ENCODE peak calls at places on chromosome 5, in nine cellular contexts. One of them, this sample, is unnamed.

GRCh38 chr5:138668451-138668850 is 84.8 kb upstream of the CTNNA1 start:
- DNase-seq in breast epithelium: no peak
- DNase-seq in A549: no peak
- DNase-seq in Peyer's patch: peak
- DNase-seq in H1: no peak
- DNase-seq in heart left ventricle: peak
- DNase-seq in uterus: no peak
- DNase-seq in tibial nerve: no peak
- DNase-seq in transverse colon: no peak
- DNase-seq in this sample: no peak

GRCh38 chr5:178460598-178461425 is 129.4 kb downstream of the COL23A1 start:
- DNase-seq in breast epithelium: peak
- DNase-seq in A549: peak
- DNase-seq in Peyer's patch: peak
- DNase-seq in H1: peak
- DNase-seq in heart left ventricle: peak
- DNase-seq in uterus: peak
- DNase-seq in tibial nerve: peak
- DNase-seq in transverse colon: peak
- DNase-seq in this sample: no peak

GRCh38 chr5:156120777-156121176 is 206.2 kb upstream of the SGCD start:
- DNase-seq in breast epithelium: no peak
- DNase-seq in A549: peak
- DNase-seq in Peyer's patch: no peak
- DNase-seq in H1: no peak
- DNase-seq in heart left ventricle: no peak
- DNase-seq in uterus: no peak
- DNase-seq in tibial nerve: no peak
- DNase-seq in transverse colon: no peak
- DNase-seq in this sample: no peak

GRCh38 chr5:111655169-111655924 is 101.6 kb downstream of the NREP start:
- DNase-seq in breast epithelium: no peak
- DNase-seq in A549: no peak
- DNase-seq in Peyer's patch: no peak
- DNase-seq in H1: no peak
- DNase-seq in heart left ventricle: peak
- DNase-seq in uterus: no peak
- DNase-seq in tibial nerve: no peak
- DNase-seq in transverse colon: no peak
- DNase-seq in this sample: peak

GRCh38 chr5:173693670-173694069 is 77.2 kb upstream of the BOD1 start:
- DNase-seq in breast epithelium: no peak
- DNase-seq in A549: peak
- DNase-seq in Peyer's patch: peak
- DNase-seq in H1: no peak
- DNase-seq in heart left ventricle: no peak
- DNase-seq in uterus: no peak
- DNase-seq in tibial nerve: no peak
- DNase-seq in transverse colon: peak
- DNase-seq in this sample: no peak

GRCh38 chr5:126443374-126443851 is 20.2 kb downstream of the GRAMD2B start:
- DNase-seq in breast epithelium: no peak
- DNase-seq in A549: no peak
- DNase-seq in Peyer's patch: no peak
- DNase-seq in H1: no peak
- DNase-seq in heart left ventricle: no peak
- DNase-seq in uterus: no peak
- DNase-seq in tibial nerve: no peak
- DNase-seq in transverse colon: no peak
- DNase-seq in this sample: no peak

GRCh38 chr5:120527251-120527650 is 63.2 kb downstream of the PRR16 start:
- DNase-seq in breast epithelium: no peak
- DNase-seq in A549: no peak
- DNase-seq in Peyer's patch: no peak
- DNase-seq in H1: no peak
- DNase-seq in heart left ventricle: no peak
- DNase-seq in uterus: no peak
- DNase-seq in tibial nerve: no peak
- DNase-seq in transverse colon: no peak
- DNase-seq in this sample: no peak

GRCh38 chr5:178788381-178789085 is 58.1 kb upstream of the ZNF354A start:
- DNase-seq in breast epithelium: no peak
- DNase-seq in A549: no peak
- DNase-seq in Peyer's patch: no peak
- DNase-seq in H1: no peak
- DNase-seq in heart left ventricle: no peak
- DNase-seq in uterus: no peak
- DNase-seq in tibial nerve: no peak
- DNase-seq in transverse colon: no peak
- DNase-seq in this sample: no peak

GRCh38 chr5:51567636-51568035 is 184.4 kb downstream of the ISL1 start:
- DNase-seq in breast epithelium: no peak
- DNase-seq in A549: no peak
- DNase-seq in Peyer's patch: no peak
- DNase-seq in H1: no peak
- DNase-seq in heart left ventricle: no peak
- DNase-seq in uterus: no peak
- DNase-seq in tibial nerve: no peak
- DNase-seq in transverse colon: no peak
- DNase-seq in this sample: no peak

GRCh38 chr5:62030326-62030725 is 275.7 kb upstream of the KIF2A start:
- DNase-seq in breast epithelium: no peak
- DNase-seq in A549: no peak
- DNase-seq in Peyer's patch: no peak
- DNase-seq in H1: no peak
- DNase-seq in heart left ventricle: no peak
- DNase-seq in uterus: no peak
- DNase-seq in tibial nerve: no peak
- DNase-seq in transverse colon: no peak
- DNase-seq in this sample: no peak

GRCh38 chr5:148268556-148268955 is at the start of gene SPINK13:
- DNase-seq in breast epithelium: no peak
- DNase-seq in A549: peak
- DNase-seq in Peyer's patch: no peak
- DNase-seq in H1: no peak
- DNase-seq in heart left ventricle: no peak
- DNase-seq in uterus: no peak
- DNase-seq in tibial nerve: no peak
- DNase-seq in transverse colon: no peak
- DNase-seq in this sample: no peak

GRCh38 chr5:175285263-175285662 is 158.7 kb downstream of the DRD1 start:
- DNase-seq in breast epithelium: no peak
- DNase-seq in A549: no peak
- DNase-seq in Peyer's patch: no peak
- DNase-seq in H1: no peak
- DNase-seq in heart left ventricle: no peak
- DNase-seq in uterus: no peak
- DNase-seq in tibial nerve: no peak
- DNase-seq in transverse colon: no peak
- DNase-seq in this sample: no peak

GRCh38 chr5:61783481-61783880 is 451.4 kb downstream of the ZSWIM6 start:
- DNase-seq in breast epithelium: no peak
- DNase-seq in A549: no peak
- DNase-seq in Peyer's patch: no peak
- DNase-seq in H1: no peak
- DNase-seq in heart left ventricle: no peak
- DNase-seq in uterus: no peak
- DNase-seq in tibial nerve: no peak
- DNase-seq in transverse colon: no peak
- DNase-seq in this sample: no peak

GRCh38 chr5:123035950-123036390 is 555 bp downstream of the PPIC start:
- DNase-seq in breast epithelium: peak
- DNase-seq in A549: peak
- DNase-seq in Peyer's patch: peak
- DNase-seq in H1: peak
- DNase-seq in heart left ventricle: peak
- DNase-seq in uterus: peak
- DNase-seq in tibial nerve: no peak
- DNase-seq in transverse colon: peak
- DNase-seq in this sample: no peak

GRCh38 chr5:86918246-86918645 is 300.5 kb downstream of the COX7C start:
- DNase-seq in breast epithelium: no peak
- DNase-seq in A549: no peak
- DNase-seq in Peyer's patch: no peak
- DNase-seq in H1: no peak
- DNase-seq in heart left ventricle: no peak
- DNase-seq in uterus: no peak
- DNase-seq in tibial nerve: no peak
- DNase-seq in transverse colon: no peak
- DNase-seq in this sample: no peak

GRCh38 chr5:179805529-179806249 is 977 bp downstream of the MGAT4B start:
- DNase-seq in breast epithelium: no peak
- DNase-seq in A549: peak
- DNase-seq in Peyer's patch: no peak
- DNase-seq in H1: no peak
- DNase-seq in heart left ventricle: peak
- DNase-seq in uterus: no peak
- DNase-seq in tibial nerve: no peak
- DNase-seq in transverse colon: no peak
- DNase-seq in this sample: no peak

GRCh38 chr5:5183192-5183699 is 43.1 kb downstream of the ADAMTS16 start:
- DNase-seq in breast epithelium: no peak
- DNase-seq in A549: no peak
- DNase-seq in Peyer's patch: no peak
- DNase-seq in H1: peak
- DNase-seq in heart left ventricle: no peak
- DNase-seq in uterus: no peak
- DNase-seq in tibial nerve: no peak
- DNase-seq in transverse colon: no peak
- DNase-seq in this sample: peak

GRCh38 chr5:72096602-72097205 is 10.6 kb upstream of the MAP1B start:
- DNase-seq in breast epithelium: no peak
- DNase-seq in A549: no peak
- DNase-seq in Peyer's patch: no peak
- DNase-seq in H1: no peak
- DNase-seq in heart left ventricle: no peak
- DNase-seq in uterus: no peak
- DNase-seq in tibial nerve: no peak
- DNase-seq in transverse colon: no peak
- DNase-seq in this sample: no peak
- H3K27ac ChIP-seq in breast epithelium: no peak
- H3K27ac ChIP-seq in A549: peak
- H3K27ac ChIP-seq in Peyer's patch: no peak
- H3K27ac ChIP-seq in H1: no peak
- H3K27ac ChIP-seq in heart left ventricle: no peak
- H3K27ac ChIP-seq in uterus: no peak
- H3K27ac ChIP-seq in tibial nerve: no peak
- H3K27ac ChIP-seq in transverse colon: no peak
- H3K27ac ChIP-seq in this sample: no peak

DNA sequence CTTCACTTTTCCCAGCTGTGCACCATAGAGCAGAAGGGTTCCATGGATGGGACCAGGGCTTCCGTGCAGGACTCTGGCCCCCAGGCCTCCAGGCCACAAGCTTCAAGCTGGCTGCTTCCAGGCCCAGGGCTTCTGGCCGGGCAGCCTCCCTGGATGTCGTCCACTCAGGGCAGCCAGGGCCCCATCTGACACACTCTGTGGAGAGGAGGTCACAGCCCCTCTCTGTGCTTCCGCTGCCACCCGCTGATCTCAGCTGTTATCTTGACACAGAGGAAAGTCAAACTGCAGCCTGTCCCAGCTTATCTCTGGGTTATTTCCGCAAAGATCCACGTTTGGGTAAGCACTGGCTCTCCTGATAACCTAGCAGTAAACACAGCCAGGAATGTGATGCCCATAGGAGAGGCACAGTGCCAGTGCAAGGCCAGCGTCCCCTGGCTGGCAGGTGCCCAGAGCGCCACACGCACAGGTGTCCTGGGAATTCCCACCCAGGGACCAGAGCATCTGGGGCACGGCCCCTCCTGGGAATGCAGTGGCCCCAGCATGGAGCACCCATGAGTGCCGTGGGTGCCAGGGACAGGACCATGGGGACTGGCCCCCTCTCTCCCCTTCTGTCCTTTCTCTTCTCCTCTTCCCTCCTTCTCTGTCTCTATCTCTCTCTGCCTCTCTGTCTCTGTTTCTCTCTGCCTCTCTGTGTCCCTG is 15.6 kb upstream of the SLC6A19 start:
- DNase-seq in breast epithelium: no peak
- DNase-seq in A549: no peak
- DNase-seq in Peyer's patch: peak
- DNase-seq in H1: no peak
- DNase-seq in heart left ventricle: no peak
- DNase-seq in uterus: peak
- DNase-seq in tibial nerve: no peak
- DNase-seq in transverse colon: peak
- DNase-seq in this sample: no peak
- TF ChIP-seq POLR2A in breast epithelium: no peak
- TF ChIP-seq POLR2A in A549: no peak
- TF ChIP-seq POLR2A in Peyer's patch: peak
- TF ChIP-seq POLR2A in H1: no peak
- TF ChIP-seq POLR2A in heart left ventricle: no peak
- TF ChIP-seq POLR2A in uterus: no peak
- TF ChIP-seq POLR2A in tibial nerve: no peak
- TF ChIP-seq POLR2A in transverse colon: no peak
- TF ChIP-seq POLR2A in this sample: no peak

GRCh38 chr5:142597546-142598337 is 88.1 kb downstream of the FGF1 start:
- DNase-seq in breast epithelium: no peak
- DNase-seq in A549: peak
- DNase-seq in Peyer's patch: no peak
- DNase-seq in H1: no peak
- DNase-seq in heart left ventricle: no peak
- DNase-seq in uterus: no peak
- DNase-seq in tibial nerve: no peak
- DNase-seq in transverse colon: no peak
- DNase-seq in this sample: no peak
- TF ChIP-seq CTCF in breast epithelium: no peak
- TF ChIP-seq CTCF in A549: peak
- TF ChIP-seq CTCF in Peyer's patch: no peak
- TF ChIP-seq CTCF in H1: no peak
- TF ChIP-seq CTCF in heart left ventricle: no peak
- TF ChIP-seq CTCF in uterus: no peak
- TF ChIP-seq CTCF in tibial nerve: no peak
- TF ChIP-seq CTCF in transverse colon: no peak
- TF ChIP-seq CTCF in this sample: no peak

DNA sequence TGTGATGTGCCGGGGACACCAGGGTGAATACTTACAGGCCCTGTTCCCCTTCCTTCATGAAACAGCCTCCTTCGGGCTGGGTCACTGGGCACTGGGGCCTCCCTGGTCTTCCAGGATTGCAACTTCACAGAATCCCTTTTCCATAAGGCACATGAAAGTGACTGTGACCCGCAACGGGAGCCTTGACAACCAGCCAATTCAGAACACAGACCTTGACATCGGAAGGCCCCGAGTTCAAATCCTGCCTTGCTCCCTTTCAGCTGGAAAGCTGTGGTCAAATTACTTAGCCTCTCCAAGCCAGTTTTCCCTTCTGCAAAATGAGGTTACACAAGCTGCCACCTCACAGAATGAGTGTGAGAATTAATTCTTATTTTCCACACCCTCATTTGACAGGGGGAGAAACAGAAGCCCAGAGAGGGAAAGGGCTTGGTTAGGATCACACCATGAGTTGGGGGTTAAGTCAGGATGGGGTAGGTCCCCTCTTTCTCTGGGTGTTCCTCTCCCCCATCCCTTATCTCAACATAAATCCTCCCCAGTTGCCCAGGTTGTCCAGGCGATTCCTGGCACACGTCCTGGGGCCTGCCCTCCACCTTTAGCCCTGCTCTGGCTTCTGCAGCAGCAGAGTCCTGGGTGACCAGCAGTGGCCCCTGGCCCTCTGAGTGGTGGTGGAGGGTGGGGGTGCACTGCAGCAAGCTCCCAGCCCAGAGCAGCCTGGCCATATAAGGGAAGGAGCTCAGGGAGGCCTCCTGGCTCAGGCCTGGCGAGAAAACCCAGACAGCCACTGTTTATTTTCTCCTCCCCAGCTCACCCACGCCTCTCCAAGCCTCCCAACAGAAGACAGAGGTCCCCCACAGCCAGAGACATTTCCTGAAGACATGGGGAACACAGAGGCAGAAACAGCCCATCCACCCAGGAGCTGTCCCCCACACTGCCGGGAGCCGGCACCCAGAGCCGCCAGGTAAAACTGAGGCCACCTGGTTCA is 44.5 kb upstream of the IL17B start:
- DNase-seq in breast epithelium: no peak
- DNase-seq in A549: no peak
- DNase-seq in Peyer's patch: no peak
- DNase-seq in H1: no peak
- DNase-seq in heart left ventricle: peak
- DNase-seq in uterus: peak
- DNase-seq in tibial nerve: no peak
- DNase-seq in transverse colon: no peak
- DNase-seq in this sample: no peak
- H3K27ac ChIP-seq in breast epithelium: peak
- H3K27ac ChIP-seq in A549: peak
- H3K27ac ChIP-seq in Peyer's patch: peak
- H3K27ac ChIP-seq in H1: peak
- H3K27ac ChIP-seq in heart left ventricle: peak
- H3K27ac ChIP-seq in uterus: peak
- H3K27ac ChIP-seq in tibial nerve: peak
- H3K27ac ChIP-seq in transverse colon: peak
- H3K27ac ChIP-seq in this sample: peak

This sample was measured in esophagus muscularis mucosa.